ENCODE peak calls at places on chromosomes 7 and 10, in five cellular contexts. L is astrocyte of the spinal cord, Y is OCI-LY7, T is GM13976, M is cerebellar cortex. H is an unnamed sample.

GRCh38 chr10:93715345-93715744 is 13.0 kb upstream of the FRA10AC1 start:
- DNase-seq in L (no peak), Y (no peak), T (peak; percentile 68), M (no peak), H (no peak)

GRCh38 chr7:121157885-121158590 is 169.5 kb downstream of the CPED1 start:
- DNase-seq in L (no peak), Y (no peak), T (no peak), M (no peak), H (no peak)

GRCh38 chr7:55570939-55571338 is 1.4 kb downstream of the VOPP1 start:
- DNase-seq in L (peak; percentile 81), Y (no peak), T (no peak), M (no peak), H (peak; percentile 83)

GRCh38 chr7:130875265-130875741 is 141.3 kb upstream of the KLF14 start:
- DNase-seq in L (no peak), Y (peak; percentile 45), T (peak; percentile 68), M (peak; percentile 73), H (no peak)

GRCh38 chr10:132961-133898 is 2.0 kb upstream of the ZMYND11 start:
- DNase-seq in L (peak; percentile 72), Y (no peak), T (no peak), M (peak; percentile 25), H (peak; percentile 72)

GRCh38 chr10:821322-821721 is 110.2 kb downstream of the LARP4B start:
- DNase-seq in L (peak; percentile 10), Y (no peak), T (no peak), M (no peak), H (peak; percentile 17)

GRCh38 chr10:5094265-5095205 is at the start of gene AKR1C3:
- DNase-seq in L (peak; percentile 52), Y (peak; percentile 2), T (no peak), M (peak; percentile 15), H (peak; percentile 74)

GRCh38 chr10:119468542-119469324 is 73.8 kb downstream of the RGS10 start:
- DNase-seq in L (no peak), Y (no peak), T (no peak), M (no peak), H (no peak)

GRCh38 chr10:58282615-58283014 is 13.7 kb downstream of the CISD1 start:
- DNase-seq in L (peak; percentile 32), Y (peak; percentile 31), T (peak; percentile 60), M (no peak), H (no peak)

GRCh38 chr7:34371922-34372321 is 286.1 kb upstream of the NPSR1 start:
- DNase-seq in L (no peak), Y (no peak), T (no peak), M (no peak), H (no peak)

GRCh38 chr10:50529660-50530059 is 94.1 kb downstream of the SGMS1 start:
- DNase-seq in L (no peak), Y (no peak), T (no peak), M (no peak), H (no peak)

GRCh38 chr10:50594012-50594411 is 29.7 kb downstream of the SGMS1 start:
- DNase-seq in L (peak; percentile 88), Y (no peak), T (no peak), M (no peak), H (peak; percentile 27)

GRCh38 chr10:62264702-62265436 is 3.8 kb downstream of the RTKN2 start:
- DNase-seq in L (peak; percentile 94), Y (peak; percentile 64), T (peak; percentile 33), M (peak; percentile 69), H (peak; percentile 94)

GRCh38 chr7:6653101-6653995 is 16.2 kb downstream of the ZNF316 start:
- DNase-seq in L (no peak), Y (no peak), T (no peak), M (no peak), H (no peak)